ENCODE peak calls at places on chromosomes 7 and 10, in four cellular contexts. B, W, S and H are unnamed samples.

GRCh38 chr10:31963598-31963980 is 35.0 kb upstream of the ARHGAP12 start:
- DNase-seq in B (no peak), S (no peak), W (no peak), H (no peak)

GRCh38 chr7:55177589-55178261 is 158.9 kb downstream of the EGFR start:
- DNase-seq in B (no peak), S (no peak), W (peak), H (peak)

GRCh38 chr10:1648648-1649047 is 88.7 kb downstream of the ADARB2 start:
- DNase-seq in W (no peak), B (no peak), S (no peak), H (no peak)

GRCh38 chr7:132516042-132516840 is 60.0 kb downstream of the PLXNA4 start:
- DNase-seq in W (no peak), B (no peak), S (no peak), H (no peak)

GRCh38 chr10:132482090-132482489 is 55.5 kb upstream of the INPP5A start:
- DNase-seq in W (no peak), S (no peak), B (no peak), H (no peak)

GRCh38 chr7:12578930-12579640 is 8.6 kb downstream of the SCIN start:
- DNase-seq in S (no peak), W (no peak), B (no peak), H (no peak)

GRCh38 chr10:118991326-118991725 is 38.2 kb upstream of the NANOS1 start:
- DNase-seq in B (no peak), S (no peak), W (no peak), H (no peak)

GRCh38 chr7:135321556-135321955 is 87.9 kb downstream of the STRA8 start:
- DNase-seq in B (no peak), W (no peak), S (no peak), H (no peak)

GRCh38 chr7:70285176-70285575 is 686.9 kb downstream of the AUTS2 start:
- DNase-seq in S (no peak), B (no peak), W (no peak), H (no peak)

GRCh38 chr7:124022551-124022950 is 10.3 kb downstream of the TMEM229A start:
- DNase-seq in S (no peak), W (no peak), B (no peak), H (no peak)

GRCh38 chr7:128985660-128986059 is 47.9 kb downstream of the IRF5 start:
- DNase-seq in W (no peak), S (no peak), B (no peak), H (no peak)

GRCh38 chr7:5423272-5423843 is at the start of gene TNRC18:
- DNase-seq in S (peak), B (no peak), W (no peak), H (peak)

GRCh38 chr10:84798333-84798732 is 469.9 kb downstream of the CCSER2 start:
- DNase-seq in B (no peak), S (no peak), W (no peak), H (no peak)

GRCh38 chr10:51090190-51090589 is 15.9 kb downstream of the PRKG1 start:
- DNase-seq in S (no peak), B (no peak), W (no peak), H (peak)

GRCh38 chr7:114759347-114760062 is 162.4 kb upstream of the MDFIC start:
- DNase-seq in W (peak), S (no peak), B (no peak), H (no peak)

GRCh38 chr7:143380264-143380645 is 890 bp upstream of the ZYX start:
- DNase-seq in B (peak), W (peak), S (peak), H (peak)

GRCh38 chr7:19920200-19920599 is 146.8 kb upstream of the TMEM196 start:
- DNase-seq in W (no peak), S (no peak), B (no peak), H (peak)

GRCh38 chr10:69972951-69973350 is 79.7 kb upstream of the MACROH2A2 start:
- DNase-seq in B (no peak), S (no peak), W (no peak), H (no peak)

GRCh38 chr10:131977323-131978096 is 4.2 kb downstream of the BNIP3 start:
- DNase-seq in B (no peak), S (no peak), W (no peak), H (no peak)

GRCh38 chr7:90613088-90613498 is 17.0 kb downstream of the CDK14 start:
- DNase-seq in S (no peak), W (no peak), B (no peak), H (peak)

GRCh38 chr7:16644157-16644556 is 1.4 kb downstream of the ANKMY2 start:
- DNase-seq in W (no peak), B (no peak), S (no peak), H (no peak)